ENCODE peak calls at places on chromosomes 2 and 18, in seven cellular contexts. Y is MM.1S, N is keratinocyte, Z is fibroblast of lung, F is DND-41, D is IMR-90, S is OCI-LY7. T is an unnamed sample. For H3K4me1, the result is how much of the 10 kb centered on the place peaks cover.

GRCh38 chr2:105113616-105114275 is 75.9 kb downstream of the MRPS9 start:
- DNase-seq in S (no peak), D (no peak), Z (no peak), N (no peak), F (no peak), Y (no peak), T (no peak)

GRCh38 chr2:36835125-36835524 is 131.2 kb downstream of the STRN start:
- DNase-seq in N (no peak), Y (no peak), Z (no peak), D (no peak), F (no peak), S (no peak), T (no peak)

GRCh38 chr2:146853741-146854444 is 990.9 kb upstream of the ACVR2A start:
- DNase-seq in D (peak), Z (peak), Y (no peak), F (no peak), S (no peak), N (no peak), T (peak)

GRCh38 chr18:53610957-53611356 is 613.5 kb downstream of the MBD2 start:
- DNase-seq in F (no peak), D (no peak), S (no peak), Z (no peak), N (no peak), Y (peak), T (no peak)

GRCh38 chr2:231190531-231191197 is 7.8 kb upstream of the ARMC9 start:
- DNase-seq in N (no peak), Y (no peak), F (no peak), S (no peak), Z (peak), D (no peak), T (peak)

GRCh38 chr2:65121-65520 is 18.8 kb upstream of the FAM110C start:
- DNase-seq in S (no peak), Y (no peak), N (no peak), D (no peak), F (no peak), Z (no peak), T (no peak)

GRCh38 chr2:112147382-112147781 is 9.2 kb downstream of the FBLN7 start:
- DNase-seq in F (no peak), Y (no peak), S (no peak), D (no peak), Z (no peak), N (no peak), T (no peak)

GRCh38 chr2:98134138-98134537 is 47.2 kb downstream of the VWA3B start:
- DNase-seq in S (no peak), N (no peak), F (no peak), Y (no peak), Z (peak), D (no peak), T (peak)

GRCh38 chr2:200184748-200185574 is 121.5 kb upstream of the SPATS2L start:
- DNase-seq in S (no peak), Z (no peak), D (no peak), F (no peak), Y (no peak), N (no peak), T (no peak)

GRCh38 chr2:113138428-113139322 is 11.3 kb downstream of the IL1RN start:
- DNase-seq in F (peak), D (peak), Y (peak), S (peak), N (peak), Z (peak), T (no peak)

GRCh38 chr2:164934790-164935466 is 20.4 kb downstream of the SLC38A11 start:
- DNase-seq in Y (peak), F (no peak), N (no peak), D (no peak), Z (no peak), S (no peak), T (no peak)

GRCh38 chr18:13279181-13280065 is 60.9 kb downstream of the LDLRAD4 start:
- DNase-seq in Y (no peak), S (no peak), N (no peak), F (no peak), Z (no peak), D (no peak), T (no peak)

GRCh38 chr2:238231251-238231793 is 8.5 kb downstream of the HES6 start:
- DNase-seq in S (no peak), Z (peak), F (no peak), D (peak), N (no peak), Y (peak), T (peak)

GRCh38 chr2:3491306-3491705 is 28.0 kb downstream of the ADI1 start:
- DNase-seq in F (no peak), N (no peak), D (no peak), S (peak), Z (no peak), Y (no peak), T (no peak)

GRCh38 chr2:15636972-15637785 is 45.5 kb downstream of the DDX1 start:
- DNase-seq in F (peak), Y (peak), D (peak), S (peak), Z (peak), N (no peak), T (peak)

GRCh38 chr2:28927878-28928277 is 33.4 kb downstream of the WDR43 start:
- DNase-seq in S (no peak), Y (no peak), D (peak), F (no peak), N (peak), Z (peak), T (peak)

GRCh38 chr2:206563374-206563773 is 78.9 kb upstream of the FAM237A start:
- DNase-seq in S (no peak), D (no peak), Z (no peak), N (no peak), F (no peak), Y (no peak), T (no peak)

GRCh38 chr2:66584011-66584410 is 149.1 kb downstream of the MEIS1 start:
- DNase-seq in Y (no peak), Z (no peak), D (no peak), F (no peak), N (no peak), S (no peak), T (no peak)

GRCh38 chr2:96361751-96362150 is 26.2 kb downstream of the NCAPH start:
- DNase-seq in S (no peak), Z (no peak), D (no peak), Y (no peak), F (no peak), N (no peak), T (no peak)

GRCh38 chr2:170973225-170973491 is 44.1 kb downstream of the GORASP2 start:
- DNase-seq in D (no peak), F (no peak), Y (no peak), N (no peak), Z (no peak), S (no peak), T (no peak)

GRCh38 chr18:50057009-50057408 is 137.9 kb downstream of the MYO5B start:
- DNase-seq in Y (no peak), S (no peak), Z (no peak), F (no peak), D (no peak), N (no peak), T (no peak)

GRCh38 chr2:204258900-204259299 is 286.4 kb upstream of the PARD3B start:
- DNase-seq in Y (no peak), D (no peak), Z (no peak), S (no peak), N (no peak), F (no peak), T (no peak)

DNA sequence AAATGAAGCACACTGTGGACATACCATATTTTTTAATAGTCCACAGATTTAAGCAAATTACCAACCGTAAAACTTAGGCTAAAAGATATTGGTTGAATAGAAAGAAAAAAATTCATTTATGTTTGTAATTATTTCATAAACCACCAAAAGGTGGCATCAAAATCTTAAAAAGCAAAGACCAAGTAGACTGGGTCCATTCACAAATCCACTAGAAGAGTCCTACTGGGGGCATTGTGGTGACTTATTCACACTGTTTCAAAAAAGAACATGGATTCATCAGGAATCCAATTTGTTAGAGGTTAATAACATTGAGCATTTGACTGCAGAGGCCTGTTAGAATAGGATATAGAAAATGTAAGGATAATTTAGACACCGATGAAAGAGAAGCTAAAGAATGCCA is 194.9 kb upstream of the KYNU start:
- DNase-seq in D (peak), F (no peak), Z (peak), S (no peak), N (no peak), Y (no peak), T (peak)
- TF ChIP-seq CTCF in D (peak), F (no peak), Z (peak), S (peak), N (no peak), Y (no peak), T (no peak)

GRCh38 chr2:225171350-225171749 is 129.1 kb upstream of the DOCK10 start:
- DNase-seq in Z (no peak), Y (no peak), S (peak), N (no peak), F (no peak), D (no peak), T (no peak)
- H2AFZ ChIP-seq in Z (no peak), Y (no peak), S (peak), N (no peak), F (no peak), D (no peak), T (no peak)

GRCh38 chr2:64860936-64861335 is 128.3 kb upstream of the SLC1A4 start:
- DNase-seq in S (no peak), D (no peak), Y (no peak), Z (no peak), N (no peak), F (no peak), T (no peak)
- H3K4me1 ChIP-seq in S (half or more), D (under half), Y (under half), Z (under half), N (under half), F (under half), T (under half)

GRCh38 chr2:212007972-212008371 is 530.6 kb downstream of the ERBB4 start:
- DNase-seq in N (no peak), F (no peak), Z (no peak), Y (no peak), D (no peak), S (no peak), T (no peak)

GRCh38 chr2:212001280-212001679 is 537.3 kb downstream of the ERBB4 start:
- DNase-seq in N (no peak), S (no peak), Y (no peak), D (no peak), Z (no peak), F (no peak), T (no peak)

DNA sequence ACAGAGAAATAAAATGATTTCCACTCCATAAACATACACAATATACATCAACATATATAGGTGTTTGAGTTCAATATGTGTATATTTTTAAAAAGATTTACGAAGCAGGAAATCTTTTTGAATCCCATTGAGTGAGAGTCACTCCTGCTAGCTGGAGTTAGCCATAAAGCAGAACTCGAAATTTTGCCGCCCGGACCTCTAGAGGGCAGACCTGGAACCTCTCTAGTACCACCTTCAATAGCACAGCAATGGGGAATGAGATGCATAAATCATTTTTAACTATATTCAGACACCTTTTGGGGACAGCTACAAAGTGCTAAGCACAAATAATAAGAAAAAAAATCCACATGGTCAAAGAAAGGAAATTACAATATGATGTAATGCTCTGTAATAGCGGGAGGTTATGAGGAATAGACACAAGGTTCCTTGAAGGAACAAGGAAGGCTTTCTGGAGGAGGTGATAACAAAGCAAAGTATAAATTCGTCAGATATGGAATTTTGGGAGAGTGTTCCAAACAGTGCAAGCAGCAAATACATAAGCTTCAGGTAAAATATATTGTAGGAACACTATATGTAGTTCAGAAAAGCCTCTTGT is 533.4 kb downstream of the ERBB4 start:
- DNase-seq in Y (peak), Z (peak), S (peak), D (peak), F (peak), N (no peak), T (peak)
- TF ChIP-seq CTCF in Y (peak), Z (peak), S (peak), D (peak), F (peak), N (peak), T (peak)

DNA sequence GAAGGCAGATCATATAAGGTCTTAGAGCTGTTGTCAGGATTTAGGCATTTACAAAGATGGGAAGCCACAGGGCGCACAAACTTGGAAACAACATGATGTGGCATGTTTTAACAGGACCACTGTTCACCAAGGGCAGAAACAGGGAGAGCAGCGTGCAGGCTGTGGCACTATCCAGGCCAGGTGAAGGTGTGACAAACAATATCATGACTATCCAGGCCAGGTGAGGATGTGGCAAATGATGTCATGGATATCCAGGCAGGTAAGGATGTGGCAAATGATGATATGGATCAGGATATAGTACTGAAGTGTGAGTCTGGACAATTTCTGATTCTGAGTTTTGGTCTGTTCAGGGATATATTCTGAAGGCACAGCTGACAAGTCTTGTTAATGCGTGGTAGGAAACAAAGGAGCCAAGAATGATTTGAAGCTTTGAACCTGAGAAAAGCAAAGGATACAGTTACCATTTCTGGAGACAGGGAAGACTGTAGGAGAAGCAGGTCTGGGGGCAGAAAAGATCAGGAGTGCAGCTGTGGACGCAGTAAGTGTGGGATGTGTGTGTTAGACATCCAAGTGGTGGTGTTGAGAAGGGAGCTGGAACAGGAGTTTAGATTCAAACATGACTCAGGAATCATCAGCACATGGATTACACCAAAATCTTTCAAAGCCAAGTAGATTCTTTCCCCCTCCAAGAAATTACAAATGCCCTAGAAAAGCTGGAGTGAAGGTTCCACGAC is 205.9 kb downstream of the TMEM163 start:
- DNase-seq in N (no peak), S (no peak), D (no peak), Y (no peak), F (no peak), Z (no peak), T (no peak)
- H2AFZ ChIP-seq in N (no peak), S (no peak), D (no peak), Y (no peak), F (no peak), Z (no peak), T (no peak)

T was measured in astrocyte.